ENCODE peak calls at places on chromosomes 4 and X, in four cellular contexts. S, B, R and D are unnamed samples.

GRCh38 chr4:5638316-5638715 is 70.0 kb downstream of the EVC2 start:
- DNase-seq in S (no peak), B (peak), R (peak), D (peak)

GRCh38 chr4:5804656-5805055 is 88.2 kb downstream of the CRMP1 start:
- DNase-seq in S (no peak), B (no peak), R (no peak), D (no peak)

GRCh38 chrX:38215141-38215540 is 5.5 kb downstream of the SRPX start:
- DNase-seq in S (no peak), B (peak), R (peak), D (no peak)

GRCh38 chrX:5474282-5474681 is 754.4 kb downstream of the NLGN4X start:
- DNase-seq in S (no peak), B (no peak), R (no peak), D (no peak)

GRCh38 chr4:8644461-8644891 is 51.9 kb downstream of the CPZ start:
- DNase-seq in S (no peak), B (no peak), R (no peak), D (no peak)

GRCh38 chr4:100284302-100284701 is 94.0 kb upstream of the DDIT4L start:
- DNase-seq in S (no peak), B (no peak), R (no peak), D (no peak)

GRCh38 chr4:10036926-10037325 is 15.6 kb upstream of the SLC2A9 start:
- DNase-seq in S (no peak), B (no peak), R (no peak), D (no peak)

GRCh38 chrX:155534800-155535199 is 76.4 kb upstream of the F8A3 start:
- DNase-seq in S (no peak), B (no peak), R (no peak), D (no peak)

GRCh38 chr4:108813261-108813660 is 50.4 kb upstream of the ETNPPL start:
- DNase-seq in S (no peak), B (no peak), R (no peak), D (no peak)

GRCh38 chrX:104113237-104113965 is 1.1 kb downstream of the ZCCHC18 start:
- DNase-seq in S (peak), B (peak), R (no peak), D (no peak)

GRCh38 chr4:82951196-82951595 is 50.7 kb downstream of the THAP9 start:
- DNase-seq in S (no peak), B (peak), R (no peak), D (peak)

GRCh38 chr4:185549095-185549494 is 13.8 kb upstream of the PDLIM3 start:
- DNase-seq in S (no peak), B (no peak), R (no peak), D (no peak)

GRCh38 chr4:68572653-68573052 is 3.5 kb downstream of the UGT2B17 start:
- DNase-seq in S (no peak), B (no peak), R (no peak), D (no peak)

GRCh38 chr4:153166971-153167501 is 37.2 kb upstream of the TRIM2 start:
- DNase-seq in S (no peak), B (peak), R (no peak), D (no peak)

GRCh38 chrX:153871946-153872878 is 13.8 kb downstream of the L1CAM start:
- DNase-seq in S (no peak), B (no peak), R (no peak), D (no peak)

GRCh38 chrX:18424482-18425198 is 768 bp upstream of the CDKL5 start:
- DNase-seq in S (peak), B (peak), R (no peak), D (no peak)

GRCh38 chr4:101669138-101669831 is 121.2 kb upstream of the BANK1 start:
- DNase-seq in S (no peak), B (no peak), R (no peak), D (no peak)

GRCh38 chr4:53716471-53717063 is 125.3 kb upstream of the LNX1 start:
- DNase-seq in S (no peak), B (no peak), R (no peak), D (no peak)

GRCh38 chr4:169311643-169312365 is 41.0 kb upstream of the SH3RF1 start:
- DNase-seq in S (peak), B (peak), R (no peak), D (no peak)

DNA sequence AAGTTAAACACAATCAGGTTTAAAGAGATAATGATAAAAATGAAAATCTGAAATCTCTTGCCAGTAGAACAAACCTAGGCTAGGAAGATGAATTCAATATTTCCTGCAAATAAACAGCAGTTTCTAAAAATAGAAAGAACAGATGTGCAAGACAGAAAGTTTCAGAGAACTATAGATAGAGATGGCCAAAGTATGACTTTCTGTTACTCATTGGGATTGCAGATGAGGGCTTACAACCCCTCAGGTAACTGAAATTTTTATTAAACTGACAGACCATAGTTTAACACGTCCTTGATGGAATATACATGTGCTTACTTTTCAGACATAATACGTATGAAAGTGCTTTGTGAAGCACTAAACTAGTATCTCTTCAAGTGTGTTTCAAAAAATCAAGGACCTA is 82.4 kb upstream of the PPARGC1A start:
- DNase-seq in S (no peak), B (no peak), R (no peak), D (no peak)
- TF ChIP-seq CTCF in S (no peak), B (no peak), R (no peak), D (no peak)

DNA sequence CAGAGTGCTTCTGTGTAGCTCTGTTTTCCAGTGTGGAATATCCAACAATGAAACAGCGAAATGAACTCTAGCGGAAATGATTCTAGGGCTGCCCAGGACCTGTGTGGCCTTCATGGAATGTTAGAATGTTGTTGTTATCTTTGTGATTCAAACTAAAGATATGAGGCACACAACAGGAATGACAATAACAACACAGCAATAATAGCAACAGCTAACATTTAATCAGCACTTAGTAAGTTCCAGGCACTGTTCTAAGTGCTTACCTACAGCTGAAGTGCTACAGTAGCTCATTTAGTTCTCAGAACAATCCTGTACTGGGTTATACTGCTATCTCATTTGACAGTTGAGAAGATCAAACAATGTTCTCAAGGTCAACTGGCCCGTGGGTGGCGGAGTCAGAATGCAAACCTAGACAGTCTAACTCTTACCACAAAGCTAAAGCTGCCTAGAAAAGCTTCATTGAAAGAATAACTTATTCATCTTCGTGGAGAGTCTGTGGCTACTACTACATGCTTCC is 63.7 kb downstream of the MAML3 start:
- DNase-seq in S (no peak), B (peak), R (no peak), D (peak)
- H3K4me3 ChIP-seq in S (no peak), B (no peak), R (no peak), D (no peak)

GRCh38 chrX:50206753-50207152 is 2.2 kb downstream of the CCNB3 start:
- DNase-seq in S (no peak), B (no peak), R (no peak), D (no peak)

GRCh38 chrX:50211510-50211909 is 6.9 kb downstream of the CCNB3 start:
- DNase-seq in S (no peak), B (no peak), R (no peak), D (no peak)
- TF ChIP-seq CTCF in S (no peak), B (peak), R (peak), D (peak)

GRCh38 chrX:139691493-139691842 is 16.5 kb downstream of the MCF2 start:
- DNase-seq in S (peak), B (peak), R (no peak), D (no peak)
- H3K4me3 ChIP-seq in S (no peak), B (peak), R (peak), D (peak)

DNA sequence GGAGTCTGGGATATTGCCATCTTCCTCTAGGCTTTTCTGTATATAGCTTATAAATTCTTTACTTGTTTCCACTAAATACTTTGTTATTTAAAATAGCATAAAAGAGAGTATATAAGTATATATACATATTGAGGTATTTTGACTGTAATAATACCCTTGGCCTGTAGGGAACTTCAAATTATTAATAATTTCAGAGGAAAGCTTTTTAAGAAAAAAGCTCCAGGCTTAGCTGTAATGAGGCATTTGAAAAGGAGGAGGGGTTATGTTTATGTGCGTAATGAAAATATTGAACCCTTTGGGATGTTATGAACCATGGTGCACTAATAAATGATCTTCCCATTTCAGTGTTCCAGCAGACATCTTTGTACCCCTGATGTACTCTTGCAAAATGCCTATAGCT is 578.1 kb downstream of the RPA4 start:
- DNase-seq in S (no peak), B (no peak), R (no peak), D (no peak)
- TF ChIP-seq CTCF in S (no peak), B (no peak), R (no peak), D (peak)

DNA sequence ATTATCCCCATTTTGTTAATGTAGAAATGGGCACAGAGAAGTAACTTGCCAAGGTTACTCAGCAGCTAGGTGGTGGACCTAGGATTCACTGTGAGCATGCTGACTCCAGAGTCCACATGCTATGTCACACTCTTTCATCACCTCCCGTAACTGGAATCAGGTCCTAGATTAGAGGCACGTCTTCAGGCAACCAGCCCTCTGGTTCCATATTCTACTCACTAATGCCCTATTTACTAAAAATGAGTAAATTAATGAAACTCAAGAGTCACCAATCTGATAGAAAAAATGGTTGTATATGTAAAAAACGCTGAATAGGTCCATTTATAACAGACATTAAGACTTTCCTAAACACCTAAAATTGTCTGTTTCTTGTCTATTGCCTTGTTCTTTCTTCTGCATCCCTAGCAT is 7.7 kb upstream of the RUFY3 start:
- DNase-seq in S (peak), B (no peak), R (no peak), D (no peak)
- H3K4me3 ChIP-seq in S (no peak), B (no peak), R (no peak), D (no peak)

GRCh38 chr4:39384563-39384962 is 18.4 kb upstream of the RFC1 start:
- DNase-seq in S (no peak), B (no peak), R (no peak), D (no peak)

GRCh38 chr4:39383690-39384089 is 17.5 kb upstream of the RFC1 start:
- DNase-seq in S (no peak), B (no peak), R (no peak), D (no peak)
- TF ChIP-seq CTCF in S (no peak), B (no peak), R (no peak), D (no peak)

GRCh38 chrX:10631416-10632145 is 11.2 kb upstream of the MID1 start:
- DNase-seq in S (no peak), B (no peak), R (no peak), D (no peak)
- H3K4me3 ChIP-seq in S (no peak), B (no peak), R (no peak), D (no peak)